ENCODE peak calls at places on chromosomes 6 and 20, in four cellular contexts. U is PC-3, J is AG20443, A is C1 segment of cervical spinal cord. L is an unnamed sample.

GRCh38 chr6:17869010-17869752 is 118.3 kb downstream of the KIF13A start:
- DNase-seq in U (peak), J (peak), A (peak), L (peak)

GRCh38 chr6:5175635-5176034 is 85.1 kb downstream of the LYRM4 start:
- DNase-seq in U (no peak), A (no peak), J (no peak), L (no peak)

GRCh38 chr6:16770701-16771569 is 9.7 kb upstream of the ATXN1 start:
- DNase-seq in J (peak), U (peak), A (peak), L (peak)

GRCh38 chr6:80464901-80465300 is 358.4 kb downstream of the BCKDHB start:
- DNase-seq in U (no peak), A (no peak), J (no peak), L (no peak)

GRCh38 chr6:14818422-14818884 is 427.4 kb upstream of the JARID2 start:
- DNase-seq in U (peak), J (no peak), A (no peak), L (no peak)

GRCh38 chr6:112701201-112701600 is 354.1 kb downstream of the RFPL4B start:
- DNase-seq in U (peak), J (no peak), A (no peak), L (no peak)

GRCh38 chr6:50185006-50185405 is 135.3 kb upstream of the DEFB112 start:
- DNase-seq in U (no peak), A (no peak), J (no peak), L (peak)

GRCh38 chr6:112037783-112038216 is 16.1 kb upstream of the CCN6 start:
- DNase-seq in J (peak), U (peak), A (no peak), L (no peak)

GRCh38 chr6:27814665-27815424 is 97.4 kb downstream of the OR2B2 start:
- DNase-seq in A (no peak), U (peak), J (peak), L (peak)

GRCh38 chr6:141824258-141824795 is 308.4 kb upstream of the GJE1 start:
- DNase-seq in A (no peak), J (no peak), U (no peak), L (no peak)

GRCh38 chr20:35398660-35399144 is 13.1 kb downstream of the UQCC1 start:
- DNase-seq in A (no peak), U (no peak), J (peak), L (no peak)

GRCh38 chr6:26204332-26205160 is 117.3 kb downstream of the HFE start:
- DNase-seq in J (peak), U (peak), A (peak), L (peak)

L was measured in SK-N-SH.